ENCODE peak calls at places on chromosomes 11 and 22, in ten cellular contexts. One of them, this sample, is unnamed.

GRCh38 chr11:134762248-134763029 is 350.4 kb upstream of the B3GAT1 start:
- DNase-seq in effector memory CD8-positive, alpha-beta T cell: no peak
- DNase-seq in HCT116: no peak
- DNase-seq in stromal cell of bone marrow: no peak
- DNase-seq in Calu3: no peak
- DNase-seq in MG63: no peak
- DNase-seq in HEK293T: no peak
- DNase-seq in stimulated activated CD8-positive, alpha-beta memory T cell treated with anti-CD3 and anti-CD28 coated beads, Interleukin-7, amount 100 ng/mL, for 24 hours: no peak
- DNase-seq in natural killer cell treated with Interleukin-12 subunit alpha and Interleukin-12 subunit beta and Interleukin-15 and Interleukin-18, amount 100 ng/mL, for 72 hours: no peak
- DNase-seq in pancreas: no peak
- DNase-seq in this sample: no peak

GRCh38 chr22:35987487-35987886 is 41.1 kb downstream of the RBFOX2 start:
- DNase-seq in natural killer cell treated with Interleukin-12 subunit alpha and Interleukin-12 subunit beta and Interleukin-15 and Interleukin-18, amount 100 ng/mL, for 72 hours: no peak
- DNase-seq in HCT116: no peak
- DNase-seq in stimulated activated CD8-positive, alpha-beta memory T cell treated with anti-CD3 and anti-CD28 coated beads, Interleukin-7, amount 100 ng/mL, for 24 hours: no peak
- DNase-seq in MG63: no peak
- DNase-seq in stromal cell of bone marrow: peak
- DNase-seq in pancreas: no peak
- DNase-seq in HEK293T: no peak
- DNase-seq in Calu3: no peak
- DNase-seq in effector memory CD8-positive, alpha-beta T cell: no peak
- DNase-seq in this sample: peak

GRCh38 chr11:77524539-77524938 is 50.6 kb upstream of the PAK1 start:
- DNase-seq in HEK293T: no peak
- DNase-seq in stimulated activated CD8-positive, alpha-beta memory T cell treated with anti-CD3 and anti-CD28 coated beads, Interleukin-7, amount 100 ng/mL, for 24 hours: no peak
- DNase-seq in stromal cell of bone marrow: no peak
- DNase-seq in pancreas: no peak
- DNase-seq in natural killer cell treated with Interleukin-12 subunit alpha and Interleukin-12 subunit beta and Interleukin-15 and Interleukin-18, amount 100 ng/mL, for 72 hours: no peak
- DNase-seq in effector memory CD8-positive, alpha-beta T cell: no peak
- DNase-seq in MG63: no peak
- DNase-seq in Calu3: no peak
- DNase-seq in HCT116: no peak
- DNase-seq in this sample: no peak

GRCh38 chr22:48954781-48955311 is 872.8 kb downstream of the BRD1 start:
- DNase-seq in stimulated activated CD8-positive, alpha-beta memory T cell treated with anti-CD3 and anti-CD28 coated beads, Interleukin-7, amount 100 ng/mL, for 24 hours: no peak
- DNase-seq in pancreas: no peak
- DNase-seq in HEK293T: no peak
- DNase-seq in effector memory CD8-positive, alpha-beta T cell: no peak
- DNase-seq in stromal cell of bone marrow: no peak
- DNase-seq in natural killer cell treated with Interleukin-12 subunit alpha and Interleukin-12 subunit beta and Interleukin-15 and Interleukin-18, amount 100 ng/mL, for 72 hours: no peak
- DNase-seq in Calu3: no peak
- DNase-seq in HCT116: no peak
- DNase-seq in MG63: no peak
- DNase-seq in this sample: peak

GRCh38 chr11:326842-327580 is 6.4 kb upstream of the IFITM3 start:
- DNase-seq in stimulated activated CD8-positive, alpha-beta memory T cell treated with anti-CD3 and anti-CD28 coated beads, Interleukin-7, amount 100 ng/mL, for 24 hours: no peak
- DNase-seq in natural killer cell treated with Interleukin-12 subunit alpha and Interleukin-12 subunit beta and Interleukin-15 and Interleukin-18, amount 100 ng/mL, for 72 hours: no peak
- DNase-seq in pancreas: peak
- DNase-seq in HEK293T: no peak
- DNase-seq in HCT116: no peak
- DNase-seq in Calu3: no peak
- DNase-seq in stromal cell of bone marrow: no peak
- DNase-seq in MG63: no peak
- DNase-seq in effector memory CD8-positive, alpha-beta T cell: peak
- DNase-seq in this sample: peak

GRCh38 chr11:61973603-61974162 is 6.2 kb upstream of the FTH1 start:
- DNase-seq in pancreas: peak
- DNase-seq in HCT116: no peak
- DNase-seq in stimulated activated CD8-positive, alpha-beta memory T cell treated with anti-CD3 and anti-CD28 coated beads, Interleukin-7, amount 100 ng/mL, for 24 hours: no peak
- DNase-seq in HEK293T: no peak
- DNase-seq in effector memory CD8-positive, alpha-beta T cell: no peak
- DNase-seq in stromal cell of bone marrow: no peak
- DNase-seq in MG63: no peak
- DNase-seq in natural killer cell treated with Interleukin-12 subunit alpha and Interleukin-12 subunit beta and Interleukin-15 and Interleukin-18, amount 100 ng/mL, for 72 hours: no peak
- DNase-seq in Calu3: no peak
- DNase-seq in this sample: no peak

GRCh38 chr11:3049430-3050243 is 7.6 kb downstream of the CARS1 start:
- DNase-seq in HEK293T: no peak
- DNase-seq in stromal cell of bone marrow: peak
- DNase-seq in pancreas: peak
- DNase-seq in effector memory CD8-positive, alpha-beta T cell: peak
- DNase-seq in stimulated activated CD8-positive, alpha-beta memory T cell treated with anti-CD3 and anti-CD28 coated beads, Interleukin-7, amount 100 ng/mL, for 24 hours: peak
- DNase-seq in Calu3: peak
- DNase-seq in natural killer cell treated with Interleukin-12 subunit alpha and Interleukin-12 subunit beta and Interleukin-15 and Interleukin-18, amount 100 ng/mL, for 72 hours: no peak
- DNase-seq in HCT116: peak
- DNase-seq in MG63: peak
- DNase-seq in this sample: peak

GRCh38 chr11:73387594-73388021 is 11.4 kb downstream of the RELT start:
- DNase-seq in HEK293T: peak
- DNase-seq in natural killer cell treated with Interleukin-12 subunit alpha and Interleukin-12 subunit beta and Interleukin-15 and Interleukin-18, amount 100 ng/mL, for 72 hours: no peak
- DNase-seq in stromal cell of bone marrow: no peak
- DNase-seq in MG63: no peak
- DNase-seq in stimulated activated CD8-positive, alpha-beta memory T cell treated with anti-CD3 and anti-CD28 coated beads, Interleukin-7, amount 100 ng/mL, for 24 hours: no peak
- DNase-seq in effector memory CD8-positive, alpha-beta T cell: no peak
- DNase-seq in pancreas: no peak
- DNase-seq in Calu3: no peak
- DNase-seq in HCT116: no peak
- DNase-seq in this sample: no peak

GRCh38 chr11:76107946-76108345 is 98.4 kb downstream of the WNT11 start:
- DNase-seq in pancreas: no peak
- DNase-seq in effector memory CD8-positive, alpha-beta T cell: no peak
- DNase-seq in MG63: no peak
- DNase-seq in HCT116: no peak
- DNase-seq in HEK293T: no peak
- DNase-seq in natural killer cell treated with Interleukin-12 subunit alpha and Interleukin-12 subunit beta and Interleukin-15 and Interleukin-18, amount 100 ng/mL, for 72 hours: no peak
- DNase-seq in stimulated activated CD8-positive, alpha-beta memory T cell treated with anti-CD3 and anti-CD28 coated beads, Interleukin-7, amount 100 ng/mL, for 24 hours: no peak
- DNase-seq in Calu3: no peak
- DNase-seq in stromal cell of bone marrow: no peak
- DNase-seq in this sample: peak

GRCh38 chr11:85869776-85870175 is 14.6 kb downstream of the CCDC83 start:
- DNase-seq in HCT116: no peak
- DNase-seq in HEK293T: no peak
- DNase-seq in Calu3: no peak
- DNase-seq in effector memory CD8-positive, alpha-beta T cell: no peak
- DNase-seq in stimulated activated CD8-positive, alpha-beta memory T cell treated with anti-CD3 and anti-CD28 coated beads, Interleukin-7, amount 100 ng/mL, for 24 hours: no peak
- DNase-seq in MG63: no peak
- DNase-seq in natural killer cell treated with Interleukin-12 subunit alpha and Interleukin-12 subunit beta and Interleukin-15 and Interleukin-18, amount 100 ng/mL, for 72 hours: no peak
- DNase-seq in pancreas: no peak
- DNase-seq in stromal cell of bone marrow: no peak
- DNase-seq in this sample: no peak

GRCh38 chr11:120858740-120859139 is 165.2 kb upstream of the TBCEL start:
- DNase-seq in stromal cell of bone marrow: no peak
- DNase-seq in HEK293T: no peak
- DNase-seq in HCT116: no peak
- DNase-seq in effector memory CD8-positive, alpha-beta T cell: no peak
- DNase-seq in Calu3: no peak
- DNase-seq in natural killer cell treated with Interleukin-12 subunit alpha and Interleukin-12 subunit beta and Interleukin-15 and Interleukin-18, amount 100 ng/mL, for 72 hours: no peak
- DNase-seq in MG63: no peak
- DNase-seq in stimulated activated CD8-positive, alpha-beta memory T cell treated with anti-CD3 and anti-CD28 coated beads, Interleukin-7, amount 100 ng/mL, for 24 hours: no peak
- DNase-seq in pancreas: no peak
- DNase-seq in this sample: peak

GRCh38 chr11:43868852-43869567 is 11.6 kb upstream of the ALKBH3 start:
- DNase-seq in stimulated activated CD8-positive, alpha-beta memory T cell treated with anti-CD3 and anti-CD28 coated beads, Interleukin-7, amount 100 ng/mL, for 24 hours: no peak
- DNase-seq in natural killer cell treated with Interleukin-12 subunit alpha and Interleukin-12 subunit beta and Interleukin-15 and Interleukin-18, amount 100 ng/mL, for 72 hours: peak
- DNase-seq in pancreas: no peak
- DNase-seq in effector memory CD8-positive, alpha-beta T cell: peak
- DNase-seq in HEK293T: no peak
- DNase-seq in MG63: no peak
- DNase-seq in stromal cell of bone marrow: peak
- DNase-seq in Calu3: no peak
- DNase-seq in HCT116: no peak
- DNase-seq in this sample: peak

GRCh38 chr11:28760676-28761390 is 652.6 kb downstream of the METTL15 start:
- DNase-seq in natural killer cell treated with Interleukin-12 subunit alpha and Interleukin-12 subunit beta and Interleukin-15 and Interleukin-18, amount 100 ng/mL, for 72 hours: no peak
- DNase-seq in stromal cell of bone marrow: no peak
- DNase-seq in MG63: no peak
- DNase-seq in effector memory CD8-positive, alpha-beta T cell: no peak
- DNase-seq in HEK293T: no peak
- DNase-seq in pancreas: no peak
- DNase-seq in HCT116: no peak
- DNase-seq in stimulated activated CD8-positive, alpha-beta memory T cell treated with anti-CD3 and anti-CD28 coated beads, Interleukin-7, amount 100 ng/mL, for 24 hours: no peak
- DNase-seq in Calu3: peak
- DNase-seq in this sample: peak

GRCh38 chr11:47010192-47010591 is 73.6 kb downstream of the CSTPP1 start:
- DNase-seq in effector memory CD8-positive, alpha-beta T cell: no peak
- DNase-seq in HEK293T: no peak
- DNase-seq in pancreas: no peak
- DNase-seq in natural killer cell treated with Interleukin-12 subunit alpha and Interleukin-12 subunit beta and Interleukin-15 and Interleukin-18, amount 100 ng/mL, for 72 hours: no peak
- DNase-seq in MG63: no peak
- DNase-seq in HCT116: no peak
- DNase-seq in stromal cell of bone marrow: no peak
- DNase-seq in Calu3: no peak
- DNase-seq in stimulated activated CD8-positive, alpha-beta memory T cell treated with anti-CD3 and anti-CD28 coated beads, Interleukin-7, amount 100 ng/mL, for 24 hours: no peak
- DNase-seq in this sample: peak

GRCh38 chr11:4495487-4495886 is 13.0 kb downstream of the OR52K1 start:
- DNase-seq in MG63: no peak
- DNase-seq in stromal cell of bone marrow: no peak
- DNase-seq in stimulated activated CD8-positive, alpha-beta memory T cell treated with anti-CD3 and anti-CD28 coated beads, Interleukin-7, amount 100 ng/mL, for 24 hours: no peak
- DNase-seq in Calu3: peak
- DNase-seq in effector memory CD8-positive, alpha-beta T cell: no peak
- DNase-seq in HEK293T: no peak
- DNase-seq in natural killer cell treated with Interleukin-12 subunit alpha and Interleukin-12 subunit beta and Interleukin-15 and Interleukin-18, amount 100 ng/mL, for 72 hours: no peak
- DNase-seq in HCT116: no peak
- DNase-seq in pancreas: no peak
- DNase-seq in this sample: peak

GRCh38 chr11:119975561-119976152 is 162.3 kb downstream of the TRIM29 start:
- DNase-seq in MG63: no peak
- DNase-seq in natural killer cell treated with Interleukin-12 subunit alpha and Interleukin-12 subunit beta and Interleukin-15 and Interleukin-18, amount 100 ng/mL, for 72 hours: no peak
- DNase-seq in HEK293T: no peak
- DNase-seq in Calu3: no peak
- DNase-seq in HCT116: no peak
- DNase-seq in pancreas: no peak
- DNase-seq in effector memory CD8-positive, alpha-beta T cell: no peak
- DNase-seq in stromal cell of bone marrow: no peak
- DNase-seq in stimulated activated CD8-positive, alpha-beta memory T cell treated with anti-CD3 and anti-CD28 coated beads, Interleukin-7, amount 100 ng/mL, for 24 hours: no peak
- DNase-seq in this sample: no peak

GRCh38 chr22:50604623-50605348 is 4.2 kb downstream of the MAPK8IP2 start:
- DNase-seq in MG63: no peak
- DNase-seq in stimulated activated CD8-positive, alpha-beta memory T cell treated with anti-CD3 and anti-CD28 coated beads, Interleukin-7, amount 100 ng/mL, for 24 hours: no peak
- DNase-seq in effector memory CD8-positive, alpha-beta T cell: no peak
- DNase-seq in natural killer cell treated with Interleukin-12 subunit alpha and Interleukin-12 subunit beta and Interleukin-15 and Interleukin-18, amount 100 ng/mL, for 72 hours: no peak
- DNase-seq in HEK293T: no peak
- DNase-seq in Calu3: no peak
- DNase-seq in pancreas: no peak
- DNase-seq in HCT116: no peak
- DNase-seq in stromal cell of bone marrow: no peak
- DNase-seq in this sample: no peak

GRCh38 chr11:32940865-32941264 is 48.3 kb downstream of the QSER1 start:
- DNase-seq in effector memory CD8-positive, alpha-beta T cell: no peak
- DNase-seq in stromal cell of bone marrow: no peak
- DNase-seq in stimulated activated CD8-positive, alpha-beta memory T cell treated with anti-CD3 and anti-CD28 coated beads, Interleukin-7, amount 100 ng/mL, for 24 hours: no peak
- DNase-seq in natural killer cell treated with Interleukin-12 subunit alpha and Interleukin-12 subunit beta and Interleukin-15 and Interleukin-18, amount 100 ng/mL, for 72 hours: no peak
- DNase-seq in HEK293T: no peak
- DNase-seq in pancreas: no peak
- DNase-seq in HCT116: no peak
- DNase-seq in Calu3: no peak
- DNase-seq in MG63: no peak
- DNase-seq in this sample: no peak

GRCh38 chr22:48640890-48641771 is 1186.5 kb downstream of the BRD1 start:
- DNase-seq in MG63: no peak
- DNase-seq in Calu3: no peak
- DNase-seq in HCT116: no peak
- DNase-seq in HEK293T: no peak
- DNase-seq in effector memory CD8-positive, alpha-beta T cell: no peak
- DNase-seq in stromal cell of bone marrow: no peak
- DNase-seq in pancreas: no peak
- DNase-seq in natural killer cell treated with Interleukin-12 subunit alpha and Interleukin-12 subunit beta and Interleukin-15 and Interleukin-18, amount 100 ng/mL, for 72 hours: no peak
- DNase-seq in stimulated activated CD8-positive, alpha-beta memory T cell treated with anti-CD3 and anti-CD28 coated beads, Interleukin-7, amount 100 ng/mL, for 24 hours: no peak
- DNase-seq in this sample: no peak

GRCh38 chr22:23074451-23074850 is 4.1 kb downstream of the GNAZ start:
- DNase-seq in HCT116: no peak
- DNase-seq in Calu3: no peak
- DNase-seq in HEK293T: no peak
- DNase-seq in MG63: no peak
- DNase-seq in pancreas: no peak
- DNase-seq in stromal cell of bone marrow: no peak
- DNase-seq in natural killer cell treated with Interleukin-12 subunit alpha and Interleukin-12 subunit beta and Interleukin-15 and Interleukin-18, amount 100 ng/mL, for 72 hours: peak
- DNase-seq in effector memory CD8-positive, alpha-beta T cell: no peak
- DNase-seq in stimulated activated CD8-positive, alpha-beta memory T cell treated with anti-CD3 and anti-CD28 coated beads, Interleukin-7, amount 100 ng/mL, for 24 hours: no peak
- DNase-seq in this sample: no peak

GRCh38 chr22:42473484-42474193 is 41.4 kb upstream of the NFAM1 start:
- DNase-seq in pancreas: no peak
- DNase-seq in Calu3: peak
- DNase-seq in natural killer cell treated with Interleukin-12 subunit alpha and Interleukin-12 subunit beta and Interleukin-15 and Interleukin-18, amount 100 ng/mL, for 72 hours: no peak
- DNase-seq in stromal cell of bone marrow: peak
- DNase-seq in stimulated activated CD8-positive, alpha-beta memory T cell treated with anti-CD3 and anti-CD28 coated beads, Interleukin-7, amount 100 ng/mL, for 24 hours: no peak
- DNase-seq in MG63: no peak
- DNase-seq in HCT116: peak
- DNase-seq in HEK293T: peak
- DNase-seq in effector memory CD8-positive, alpha-beta T cell: peak
- DNase-seq in this sample: peak

GRCh38 chr22:20438678-20439492 is 1.3 kb upstream of the SCARF2 start:
- DNase-seq in HCT116: no peak
- DNase-seq in pancreas: no peak
- DNase-seq in natural killer cell treated with Interleukin-12 subunit alpha and Interleukin-12 subunit beta and Interleukin-15 and Interleukin-18, amount 100 ng/mL, for 72 hours: no peak
- DNase-seq in effector memory CD8-positive, alpha-beta T cell: no peak
- DNase-seq in HEK293T: peak
- DNase-seq in Calu3: no peak
- DNase-seq in MG63: peak
- DNase-seq in stimulated activated CD8-positive, alpha-beta memory T cell treated with anti-CD3 and anti-CD28 coated beads, Interleukin-7, amount 100 ng/mL, for 24 hours: no peak
- DNase-seq in stromal cell of bone marrow: no peak
- DNase-seq in this sample: peak

GRCh38 chr11:47373876-47374820 is 4.2 kb downstream of the SPI1 start:
- DNase-seq in stimulated activated CD8-positive, alpha-beta memory T cell treated with anti-CD3 and anti-CD28 coated beads, Interleukin-7, amount 100 ng/mL, for 24 hours: peak
- DNase-seq in effector memory CD8-positive, alpha-beta T cell: peak
- DNase-seq in natural killer cell treated with Interleukin-12 subunit alpha and Interleukin-12 subunit beta and Interleukin-15 and Interleukin-18, amount 100 ng/mL, for 72 hours: peak
- DNase-seq in HCT116: peak
- DNase-seq in pancreas: peak
- DNase-seq in stromal cell of bone marrow: peak
- DNase-seq in MG63: peak
- DNase-seq in Calu3: peak
- DNase-seq in HEK293T: peak
- DNase-seq in this sample: peak

GRCh38 chr11:19520681-19521080 is 192.0 kb upstream of the NAV2 start:
- DNase-seq in MG63: no peak
- DNase-seq in effector memory CD8-positive, alpha-beta T cell: no peak
- DNase-seq in HEK293T: peak
- DNase-seq in Calu3: no peak
- DNase-seq in stromal cell of bone marrow: no peak
- DNase-seq in HCT116: no peak
- DNase-seq in stimulated activated CD8-positive, alpha-beta memory T cell treated with anti-CD3 and anti-CD28 coated beads, Interleukin-7, amount 100 ng/mL, for 24 hours: no peak
- DNase-seq in natural killer cell treated with Interleukin-12 subunit alpha and Interleukin-12 subunit beta and Interleukin-15 and Interleukin-18, amount 100 ng/mL, for 72 hours: no peak
- DNase-seq in pancreas: no peak
- DNase-seq in this sample: no peak

GRCh38 chr11:87463486-87464102 is 425.9 kb downstream of the TMEM135 start:
- DNase-seq in pancreas: no peak
- DNase-seq in natural killer cell treated with Interleukin-12 subunit alpha and Interleukin-12 subunit beta and Interleukin-15 and Interleukin-18, amount 100 ng/mL, for 72 hours: no peak
- DNase-seq in stromal cell of bone marrow: no peak
- DNase-seq in effector memory CD8-positive, alpha-beta T cell: no peak
- DNase-seq in MG63: no peak
- DNase-seq in stimulated activated CD8-positive, alpha-beta memory T cell treated with anti-CD3 and anti-CD28 coated beads, Interleukin-7, amount 100 ng/mL, for 24 hours: no peak
- DNase-seq in Calu3: peak
- DNase-seq in HEK293T: peak
- DNase-seq in HCT116: peak
- DNase-seq in this sample: peak

GRCh38 chr11:117814204-117814765 is 10.3 kb downstream of the FXYD2 start:
- DNase-seq in HCT116: no peak
- DNase-seq in Calu3: no peak
- DNase-seq in stromal cell of bone marrow: no peak
- DNase-seq in effector memory CD8-positive, alpha-beta T cell: no peak
- DNase-seq in stimulated activated CD8-positive, alpha-beta memory T cell treated with anti-CD3 and anti-CD28 coated beads, Interleukin-7, amount 100 ng/mL, for 24 hours: no peak
- DNase-seq in pancreas: no peak
- DNase-seq in MG63: no peak
- DNase-seq in HEK293T: no peak
- DNase-seq in natural killer cell treated with Interleukin-12 subunit alpha and Interleukin-12 subunit beta and Interleukin-15 and Interleukin-18, amount 100 ng/mL, for 72 hours: no peak
- DNase-seq in this sample: no peak

GRCh38 chr11:31824791-31825452 is 13.8 kb upstream of the PAX6 start:
- DNase-seq in stimulated activated CD8-positive, alpha-beta memory T cell treated with anti-CD3 and anti-CD28 coated beads, Interleukin-7, amount 100 ng/mL, for 24 hours: no peak
- DNase-seq in Calu3: no peak
- DNase-seq in pancreas: no peak
- DNase-seq in HEK293T: no peak
- DNase-seq in HCT116: no peak
- DNase-seq in effector memory CD8-positive, alpha-beta T cell: no peak
- DNase-seq in stromal cell of bone marrow: no peak
- DNase-seq in MG63: no peak
- DNase-seq in natural killer cell treated with Interleukin-12 subunit alpha and Interleukin-12 subunit beta and Interleukin-15 and Interleukin-18, amount 100 ng/mL, for 72 hours: no peak
- DNase-seq in this sample: no peak

GRCh38 chr22:31272522-31273446 is 19.5 kb downstream of the PIK3IP1 start:
- DNase-seq in natural killer cell treated with Interleukin-12 subunit alpha and Interleukin-12 subunit beta and Interleukin-15 and Interleukin-18, amount 100 ng/mL, for 72 hours: no peak
- DNase-seq in stromal cell of bone marrow: no peak
- DNase-seq in effector memory CD8-positive, alpha-beta T cell: peak
- DNase-seq in HCT116: peak
- DNase-seq in pancreas: no peak
- DNase-seq in MG63: peak
- DNase-seq in Calu3: peak
- DNase-seq in stimulated activated CD8-positive, alpha-beta memory T cell treated with anti-CD3 and anti-CD28 coated beads, Interleukin-7, amount 100 ng/mL, for 24 hours: no peak
- DNase-seq in HEK293T: peak
- DNase-seq in this sample: peak

This sample was measured in GM23248.